ENCODE peak calls at places on chromosomes 12 and 14, in four cellular contexts. D, Q, G and S are unnamed samples.

GRCh38 chr14:31268216-31268615 is 60.6 kb upstream of the HECTD1 start:
- DNase-seq in G (no peak), D (no peak), Q (no peak), S (no peak)

GRCh38 chr14:24920265-24921080 is 129.5 kb downstream of the STXBP6 start:
- DNase-seq in Q (no peak), G (no peak), D (no peak), S (no peak)

GRCh38 chr12:13293086-13293485 is 96.6 kb downstream of the EMP1 start:
- DNase-seq in Q (peak; percentile 6), G (no peak), D (no peak), S (no peak)

GRCh38 chr12:105922670-105923102 is 216.1 kb downstream of the NUAK1 start:
- DNase-seq in G (peak; percentile 18), Q (peak; percentile 91), D (no peak), S (no peak)

GRCh38 chr12:646303-647038 is 16.8 kb downstream of the NINJ2 start:
- DNase-seq in Q (no peak), D (no peak), G (peak; percentile 90), S (no peak)

GRCh38 chr12:90621927-90622326 is 333.0 kb downstream of the CCER1 start:
- DNase-seq in D (no peak), G (peak; percentile 21), Q (peak; percentile 78), S (no peak)

GRCh38 chr12:49020441-49020840 is 1.9 kb upstream of the PRKAG1 start:
- DNase-seq in Q (no peak), G (no peak), D (no peak), S (no peak)

GRCh38 chr14:106024983-106025604 is 498.7 kb downstream of the TMEM121 start:
- DNase-seq in G (no peak), D (no peak), Q (no peak), S (no peak)

GRCh38 chr12:50246873-50247612 is 36.3 kb downstream of the LIMA1 start:
- DNase-seq in D (peak; percentile 73), Q (peak; percentile 99), G (peak; percentile 79), S (peak; percentile 62)

GRCh38 chr12:113387631-113388030 is 16.1 kb downstream of the SDS start:
- DNase-seq in D (no peak), Q (no peak), G (no peak), S (no peak)

GRCh38 chr12:78568326-78569020 is 296.1 kb upstream of the SYT1 start:
- DNase-seq in Q (peak; percentile 57), G (no peak), D (no peak), S (no peak)

GRCh38 chr12:89160716-89161123 is 191.6 kb downstream of the DUSP6 start:
- DNase-seq in D (no peak), Q (peak; percentile 88), G (peak; percentile 82), S (no peak)

GRCh38 chr12:12673296-12673695 is 22.7 kb downstream of the GPR19 start:
- DNase-seq in G (no peak), D (no peak), Q (peak; percentile 13), S (peak; percentile 65)

GRCh38 chr12:80175307-80175930 is 76.1 kb downstream of the OTOGL start:
- DNase-seq in Q (peak; percentile 52), D (no peak), G (no peak), S (no peak)

GRCh38 chr14:44945264-44945663 is 16.5 kb downstream of the KLHL28 start:
- DNase-seq in Q (peak; percentile 88), D (no peak), G (no peak), S (no peak)

DNA sequence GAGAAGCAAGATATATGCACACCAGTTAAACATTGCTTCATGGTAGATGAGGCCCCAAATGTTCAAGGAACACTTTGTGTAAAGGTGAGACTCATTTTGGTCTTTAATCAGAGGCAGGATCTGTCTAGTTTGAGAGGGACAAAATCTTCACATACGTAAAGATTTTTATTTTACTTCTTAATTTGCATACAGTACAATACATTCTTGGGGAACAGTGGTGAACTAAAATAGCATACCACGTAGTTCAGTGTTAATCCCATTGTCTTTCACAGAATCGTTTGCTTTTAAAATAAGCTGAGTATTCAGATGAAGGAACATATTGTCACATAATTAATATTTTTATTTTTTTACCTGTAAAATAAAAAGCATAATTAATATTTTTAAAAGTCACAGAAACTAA is 43.3 kb downstream of the GPATCH2L start:
- DNase-seq in D (no peak), G (no peak), Q (no peak), S (no peak)
- TF ChIP-seq FOS in D (no peak), G (no peak), Q (no peak), S (no peak)

DNA sequence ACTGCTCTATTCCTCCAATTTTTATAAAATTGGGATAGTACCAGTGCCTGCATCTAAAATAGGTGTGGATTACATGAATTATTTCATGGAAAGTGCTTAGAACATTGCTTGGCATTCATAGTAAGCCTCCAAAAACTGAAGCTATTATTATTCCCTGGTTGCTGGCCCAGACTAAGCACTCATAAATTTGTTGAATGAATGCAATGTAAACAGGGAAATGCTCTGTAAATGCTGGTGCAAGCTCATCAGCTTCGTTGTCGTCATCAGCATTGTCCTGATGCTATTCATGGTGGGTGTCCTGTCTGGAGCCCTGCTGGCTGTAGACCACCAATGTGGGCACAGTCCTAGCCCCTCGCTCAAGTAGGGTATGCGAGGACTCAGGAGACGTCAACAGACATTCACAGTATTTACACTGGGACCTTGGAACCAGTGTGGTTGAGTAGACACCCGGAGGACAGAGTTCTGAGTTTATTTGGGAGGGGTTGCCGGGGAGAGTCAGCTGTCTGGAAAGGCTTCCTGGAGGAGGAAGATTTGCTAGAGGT is 16.5 kb downstream of the BDKRB2 start:
- DNase-seq in D (no peak), Q (peak; percentile 53), G (no peak), S (no peak)
- TF ChIP-seq FOS in D (no peak), Q (no peak), G (no peak), S (no peak)

GRCh38 chr14:92552066-92552465 is 38.5 kb downstream of the RIN3 start:
- DNase-seq in D (no peak), G (no peak), Q (no peak), S (no peak)
- TF ChIP-seq FOS in D (no peak), G (no peak), Q (no peak), S (no peak)

GRCh38 chr12:108638141-108638823 is 4.6 kb upstream of the SELPLG start:
- DNase-seq in G (peak; percentile 30), D (no peak), Q (no peak), S (no peak)
- TF ChIP-seq FOS in G (no peak), D (no peak), Q (no peak), S (no peak)

DNA sequence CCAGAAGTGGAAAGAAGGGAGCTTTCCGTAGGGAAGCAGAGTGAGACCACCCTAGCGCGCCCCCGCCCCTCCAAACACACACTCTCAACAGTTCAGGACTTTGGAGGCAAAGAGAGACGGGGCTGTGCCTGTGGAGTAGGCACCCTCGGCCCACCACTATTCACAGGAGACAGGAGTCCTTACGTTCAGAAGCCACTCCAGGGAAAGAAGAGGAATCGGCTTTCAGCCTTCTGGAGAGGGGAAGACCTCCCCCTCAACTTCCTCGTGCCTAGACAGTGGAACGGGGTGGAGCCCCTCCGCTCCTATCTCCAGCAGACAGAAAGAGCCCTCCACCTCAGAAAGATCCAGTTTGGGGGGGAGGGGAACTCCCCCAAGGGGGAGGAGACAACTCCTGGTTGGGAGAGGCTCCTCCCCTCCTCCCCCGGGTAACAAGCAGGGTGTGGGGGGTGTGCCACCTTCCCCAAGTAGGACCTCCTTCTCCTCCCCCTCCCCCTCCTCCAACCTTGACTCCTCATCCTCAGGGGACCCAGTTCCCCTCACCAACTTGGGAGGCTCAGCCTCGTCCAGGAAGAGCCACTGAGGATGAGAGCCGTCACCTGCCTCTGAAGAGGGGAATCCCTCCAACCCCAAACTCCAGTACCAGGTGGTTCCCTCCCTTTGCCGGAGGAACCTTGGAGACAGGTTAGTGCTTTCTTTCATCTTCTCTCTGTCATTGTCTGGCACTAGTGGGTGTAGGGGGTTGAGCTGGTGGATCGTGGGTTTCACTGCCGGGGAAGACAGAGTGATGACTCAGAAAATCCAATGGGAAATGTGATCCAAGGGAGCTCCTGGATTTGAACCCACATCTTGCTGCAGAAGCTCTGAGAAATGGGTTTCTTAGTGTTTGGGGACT is 883 bp downstream of the FOXJ2 start:
- DNase-seq in D (peak; percentile 90), Q (peak; percentile 33), G (peak; percentile 54), S (no peak)
- TF ChIP-seq FOS in D (no peak), Q (no peak), G (no peak), S (no peak)

DNA sequence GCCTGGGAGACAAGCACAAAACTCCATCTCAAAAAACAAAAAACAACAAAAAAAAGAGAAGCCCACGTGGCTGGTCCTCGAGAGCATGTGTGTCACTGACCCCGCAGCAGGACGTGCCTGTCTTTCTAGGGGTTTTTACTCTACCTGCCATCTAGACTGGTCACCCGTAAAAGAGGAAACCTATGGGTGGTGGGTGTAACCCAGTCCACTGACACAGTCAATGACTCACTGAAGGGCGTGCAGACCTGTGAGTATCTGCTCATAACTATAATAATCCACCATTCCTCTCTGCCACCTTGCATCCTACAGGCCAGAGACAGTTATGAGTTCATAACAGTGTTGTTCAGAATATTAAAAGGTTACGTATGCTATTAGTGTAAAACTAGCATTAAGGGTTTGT is 4.6 kb downstream of the GOLGA3 start:
- DNase-seq in G (no peak), D (no peak), Q (peak; percentile 16), S (no peak)
- TF ChIP-seq FOS in G (no peak), D (no peak), Q (no peak), S (no peak)